ENCODE peak calls at places on chromosome 7, in six cellular contexts. X, N, E, P, O and K are unnamed samples.

GRCh38 chr7:28840515-28841125 is 117.5 kb downstream of the TRIL start:
- DNase-seq in X (no peak), O (no peak), E (peak), N (no peak), P (no peak), K (no peak)

GRCh38 chr7:18151419-18151818 is 123.8 kb upstream of the PRPS1L1 start:
- DNase-seq in O (peak), E (no peak), P (no peak), N (no peak), X (no peak), K (no peak)

GRCh38 chr7:77315102-77315501 is 101.0 kb downstream of the GSAP start:
- DNase-seq in O (no peak), X (no peak), N (peak), E (no peak), P (no peak), K (no peak)

GRCh38 chr7:139901411-139901810 is 72.3 kb downstream of the TBXAS1 start:
- DNase-seq in X (no peak), N (no peak), P (no peak), O (no peak), E (no peak), K (no peak)

GRCh38 chr7:18890885-18891621 is 226.4 kb downstream of the TWIST1 start:
- DNase-seq in P (no peak), N (peak), O (no peak), E (no peak), X (no peak), K (no peak)

GRCh38 chr7:151626422-151627115 is 106.9 kb upstream of the RHEB start:
- DNase-seq in E (no peak), P (peak), O (peak), N (no peak), X (peak), K (peak)

GRCh38 chr7:149381245-149381644 is 79.6 kb downstream of the ZNF777 start:
- DNase-seq in P (no peak), N (no peak), E (no peak), O (no peak), X (no peak), K (no peak)

GRCh38 chr7:65902306-65902705 is 29.4 kb downstream of the VKORC1L1 start:
- DNase-seq in E (no peak), P (no peak), N (no peak), O (no peak), X (no peak), K (no peak)

GRCh38 chr7:132603241-132603789 is 27.0 kb upstream of the PLXNA4 start:
- DNase-seq in E (no peak), P (no peak), O (no peak), X (no peak), N (no peak), K (no peak)

GRCh38 chr7:28708033-28708451 is 250.1 kb downstream of the TRIL start:
- DNase-seq in N (peak), P (no peak), X (no peak), O (no peak), E (no peak), K (no peak)

GRCh38 chr7:29102554-29103151 is 43.7 kb downstream of the CPVL start:
- DNase-seq in O (peak), X (peak), P (peak), E (peak), N (peak), K (peak)

GRCh38 chr7:102849079-102849478 is 63.7 kb upstream of the LRRC17 start:
- DNase-seq in N (no peak), P (no peak), X (no peak), O (no peak), E (no peak), K (no peak)

GRCh38 chr7:42618649-42619315 is 293.1 kb downstream of the C7orf25 start:
- DNase-seq in N (no peak), O (no peak), X (no peak), E (no peak), P (no peak), K (peak)

GRCh38 chr7:139095194-139095659 is 14.3 kb downstream of the ZC3HAV1 start:
- DNase-seq in P (no peak), X (peak), O (no peak), E (no peak), N (no peak), K (peak)

GRCh38 chr7:82805527-82805960 is 357.1 kb downstream of the PCLO start:
- DNase-seq in X (no peak), N (peak), E (peak), P (no peak), O (peak), K (no peak)

GRCh38 chr7:17822557-17823173 is 117.6 kb downstream of the SNX13 start:
- DNase-seq in O (no peak), X (no peak), P (no peak), E (no peak), N (no peak), K (no peak)

GRCh38 chr7:34115503-34115902 is 210.2 kb downstream of the BMPER start:
- DNase-seq in P (no peak), O (no peak), N (no peak), X (no peak), E (no peak), K (no peak)

GRCh38 chr7:114539575-114539974 is 125.0 kb downstream of the FOXP2 start:
- DNase-seq in E (peak), O (peak), X (peak), N (peak), P (no peak), K (no peak)

GRCh38 chr7:147296986-147297385 is 1180.4 kb downstream of the CNTNAP2 start:
- DNase-seq in X (no peak), E (no peak), O (no peak), N (no peak), P (no peak), K (no peak)

GRCh38 chr7:114979803-114980507 is 58.1 kb downstream of the MDFIC start:
- DNase-seq in N (no peak), E (no peak), X (no peak), P (no peak), O (no peak), K (no peak)

GRCh38 chr7:4683043-4683883 is 1.2 kb downstream of the FOXK1 start:
- DNase-seq in P (no peak), E (no peak), O (no peak), N (no peak), X (no peak), K (peak)

GRCh38 chr7:4682621-4683042 is 537 bp downstream of the FOXK1 start:
- DNase-seq in O (peak), N (peak), P (peak), E (no peak), X (peak), K (peak)

GRCh38 chr7:4684826-4685225 is 2.7 kb downstream of the FOXK1 start:
- DNase-seq in O (no peak), E (no peak), P (no peak), N (no peak), X (no peak), K (no peak)

GRCh38 chr7:4681922-4682620 is at the start of gene FOXK1:
- DNase-seq in X (peak), E (no peak), P (peak), O (peak), N (peak), K (peak)

GRCh38 chr7:4683884-4684565 is 1.9 kb downstream of the FOXK1 start:
- DNase-seq in E (no peak), P (peak), O (no peak), N (peak), X (peak), K (peak)
- TF ChIP-seq POLR2A in E (no peak), P (no peak), O (no peak), N (peak), X (no peak), K (no peak)

DNA sequence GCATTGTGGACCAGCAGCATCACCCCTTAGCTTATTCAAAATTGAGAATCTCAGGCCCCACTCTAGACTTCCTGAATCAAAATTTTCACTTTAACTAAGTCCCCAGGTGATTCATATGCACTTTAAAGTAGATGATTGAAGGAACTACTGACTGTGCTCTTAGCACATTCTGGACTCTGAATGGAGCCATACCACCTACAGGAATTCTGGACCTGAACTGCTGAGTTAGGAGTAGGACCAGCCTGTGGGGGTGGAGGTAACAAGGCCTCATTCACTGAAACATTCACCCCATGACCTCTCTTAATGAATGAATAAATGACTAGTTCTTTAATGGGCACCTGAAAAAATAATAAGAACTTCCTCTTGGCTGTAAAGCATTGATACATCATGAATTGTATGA is 7.3 kb downstream of the PDK4 start:
- DNase-seq in N (no peak), P (no peak), E (no peak), O (no peak), X (no peak), K (no peak)
- TF ChIP-seq POLR2A in N (no peak), P (no peak), E (no peak), O (no peak), X (no peak), K (no peak)

DNA sequence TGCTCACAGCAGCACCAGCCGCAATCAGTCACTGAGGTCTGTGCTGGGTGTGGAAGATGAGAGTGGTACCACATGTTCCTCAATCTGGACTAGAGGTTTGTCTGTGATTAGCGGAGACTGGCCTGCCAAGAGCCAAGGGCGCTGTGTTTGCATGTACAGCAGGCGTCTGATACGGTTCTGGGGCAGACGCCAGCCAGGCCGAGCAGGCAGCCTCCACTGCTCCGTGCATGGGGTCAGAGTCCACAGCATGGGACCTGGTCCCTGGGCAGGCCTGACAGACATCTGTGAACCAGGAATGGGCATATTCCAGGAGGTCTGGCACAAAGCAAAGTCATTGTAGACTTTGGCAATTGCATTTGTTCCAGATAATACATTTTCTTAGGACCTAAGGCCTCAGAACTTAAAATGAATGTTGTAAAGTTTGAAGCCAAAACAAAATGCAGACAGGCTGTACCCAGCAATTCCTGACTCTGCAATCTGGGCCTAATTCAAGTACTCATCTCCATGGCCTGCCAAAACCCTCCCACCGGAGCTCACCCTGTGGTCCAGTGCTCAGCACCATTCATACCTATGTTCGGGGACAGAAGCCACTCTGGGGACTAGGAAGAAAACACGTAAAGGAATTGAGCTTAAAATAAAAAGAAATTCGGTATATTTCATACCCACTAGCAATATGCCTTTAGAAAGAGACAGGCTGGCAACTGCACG is 50.0 kb upstream of the FAM20C start:
- DNase-seq in P (peak), O (no peak), N (no peak), X (peak), E (no peak), K (no peak)
- TF ChIP-seq POLR2A in P (no peak), O (no peak), N (no peak), X (no peak), E (no peak), K (no peak)

DNA sequence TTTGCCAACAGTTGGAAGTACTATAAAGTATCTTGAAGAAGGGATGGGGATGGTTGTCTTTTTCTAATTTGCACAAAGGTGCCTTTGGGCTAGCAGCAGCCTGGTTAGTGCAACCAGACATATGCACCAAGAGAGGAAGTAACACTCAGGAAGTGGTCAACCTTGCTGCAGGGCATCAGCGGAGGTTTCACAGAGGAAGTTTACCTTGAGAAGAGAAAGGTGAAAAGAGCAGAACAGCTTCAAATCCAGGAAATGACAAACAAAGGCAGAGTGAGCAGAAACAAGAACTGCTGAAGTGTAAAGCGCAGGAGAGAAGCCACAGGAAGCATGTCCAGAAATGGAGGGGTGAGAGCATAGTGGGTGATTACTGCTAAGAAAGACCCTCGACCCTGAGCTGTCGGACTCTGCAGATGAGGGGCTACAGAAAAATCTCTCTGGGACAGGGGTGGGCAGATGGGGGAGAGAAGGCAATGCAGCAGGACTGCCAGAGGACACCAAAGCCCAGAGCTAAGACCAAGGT is 66.9 kb downstream of the STK17A start:
- DNase-seq in P (no peak), X (no peak), O (no peak), E (no peak), N (peak), K (no peak)
- TF ChIP-seq POLR2A in P (no peak), X (no peak), O (no peak), E (no peak), N (no peak), K (no peak)

GRCh38 chr7:24981544-24981951 is 1.6 kb upstream of the OSBPL3 start:
- DNase-seq in P (peak), O (peak), E (no peak), N (peak), X (peak), K (peak)

GRCh38 chr7:24978837-24979469 is 1.0 kb downstream of the OSBPL3 start:
- DNase-seq in O (no peak), E (no peak), P (no peak), X (peak), N (no peak), K (peak)

GRCh38 chr7:24979863-24980694 is at the start of gene OSBPL3:
- DNase-seq in N (peak), P (peak), E (peak), O (peak), X (peak), K (peak)

GRCh38 chr7:24980695-24981543 is 941 bp upstream of the OSBPL3 start:
- DNase-seq in P (peak), O (peak), N (peak), X (peak), E (no peak), K (peak)

GRCh38 chr7:24979470-24979862 is 512 bp downstream of the OSBPL3 start:
- DNase-seq in O (peak), E (no peak), N (peak), X (peak), P (peak), K (peak)
- TF ChIP-seq POLR2A in O (no peak), E (peak), N (no peak), X (no peak), P (no peak), K (no peak)

GRCh38 chr7:135150072-135150782 is 2.4 kb downstream of the TMEM140 start:
- DNase-seq in E (no peak), P (no peak), O (no peak), X (no peak), N (no peak), K (no peak)
- TF ChIP-seq POLR2A in E (no peak), P (no peak), O (no peak), X (no peak), N (no peak), K (no peak)

GRCh38 chr7:20085086-20085485 is 132.1 kb downstream of the MACC1 start:
- DNase-seq in N (no peak), P (no peak), X (no peak), O (no peak), E (no peak), K (peak)
- TF ChIP-seq POLR2A in N (no peak), P (no peak), X (no peak), O (no peak), E (no peak), K (no peak)